ENCODE peak calls at places on chromosomes 13 and 19, in eight cellular contexts. One of them, this sample, is unnamed.

GRCh38 chr13:98141938-98142426 is 912 bp upstream of the FARP1 start:
- DNase-seq in progenitor cell of endocrine pancreas: no peak
- DNase-seq in Calu3: no peak
- DNase-seq in CD8-positive, alpha-beta T cell: no peak
- DNase-seq in fibroblast of mammary gland: no peak
- DNase-seq in GM20000: no peak
- DNase-seq in left ventricle myocardium inferior: peak; percentile 19
- DNase-seq in gastrocnemius medialis: no peak
- DNase-seq in this sample: no peak

GRCh38 chr13:22063416-22064124 is 392.7 kb downstream of the FGF9 start:
- DNase-seq in progenitor cell of endocrine pancreas: no peak
- DNase-seq in Calu3: no peak
- DNase-seq in CD8-positive, alpha-beta T cell: no peak
- DNase-seq in fibroblast of mammary gland: no peak
- DNase-seq in GM20000: no peak
- DNase-seq in left ventricle myocardium inferior: no peak
- DNase-seq in gastrocnemius medialis: no peak
- DNase-seq in this sample: no peak

GRCh38 chr13:24225062-24225461 is 64.5 kb downstream of the SPATA13 start:
- DNase-seq in progenitor cell of endocrine pancreas: no peak
- DNase-seq in Calu3: no peak
- DNase-seq in CD8-positive, alpha-beta T cell: no peak
- DNase-seq in fibroblast of mammary gland: no peak
- DNase-seq in GM20000: no peak
- DNase-seq in left ventricle myocardium inferior: no peak
- DNase-seq in gastrocnemius medialis: no peak
- DNase-seq in this sample: no peak

GRCh38 chr19:8529369-8530006 is 15.5 kb upstream of the ZNF414 start:
- DNase-seq in progenitor cell of endocrine pancreas: no peak
- DNase-seq in Calu3: no peak
- DNase-seq in CD8-positive, alpha-beta T cell: no peak
- DNase-seq in fibroblast of mammary gland: no peak
- DNase-seq in GM20000: no peak
- DNase-seq in left ventricle myocardium inferior: no peak
- DNase-seq in gastrocnemius medialis: no peak
- DNase-seq in this sample: no peak

GRCh38 chr19:15328312-15328711 is 4.0 kb downstream of the BRD4 start:
- DNase-seq in progenitor cell of endocrine pancreas: no peak
- DNase-seq in Calu3: no peak
- DNase-seq in CD8-positive, alpha-beta T cell: no peak
- DNase-seq in fibroblast of mammary gland: peak; percentile 7
- DNase-seq in GM20000: no peak
- DNase-seq in left ventricle myocardium inferior: no peak
- DNase-seq in gastrocnemius medialis: no peak
- DNase-seq in this sample: no peak

GRCh38 chr19:35044317-35045117 is 3.0 kb downstream of the HPN start:
- DNase-seq in progenitor cell of endocrine pancreas: peak; percentile 61
- DNase-seq in Calu3: peak; percentile 82
- DNase-seq in CD8-positive, alpha-beta T cell: peak; percentile 65
- DNase-seq in fibroblast of mammary gland: peak; percentile 57
- DNase-seq in GM20000: peak; percentile 82
- DNase-seq in left ventricle myocardium inferior: peak; percentile 63
- DNase-seq in gastrocnemius medialis: no peak
- DNase-seq in this sample: peak; percentile 75

GRCh38 chr13:88761145-88761544 is 1090.0 kb downstream of the SLITRK5 start:
- DNase-seq in progenitor cell of endocrine pancreas: no peak
- DNase-seq in Calu3: no peak
- DNase-seq in CD8-positive, alpha-beta T cell: no peak
- DNase-seq in fibroblast of mammary gland: no peak
- DNase-seq in GM20000: no peak
- DNase-seq in left ventricle myocardium inferior: no peak
- DNase-seq in gastrocnemius medialis: no peak
- DNase-seq in this sample: no peak

GRCh38 chr13:100356889-100357288 is 231.7 kb downstream of the GGACT start:
- DNase-seq in progenitor cell of endocrine pancreas: no peak
- DNase-seq in Calu3: no peak
- DNase-seq in CD8-positive, alpha-beta T cell: no peak
- DNase-seq in fibroblast of mammary gland: no peak
- DNase-seq in GM20000: no peak
- DNase-seq in left ventricle myocardium inferior: no peak
- DNase-seq in gastrocnemius medialis: no peak
- DNase-seq in this sample: no peak

GRCh38 chr13:77047649-77048343 is 20.8 kb upstream of the FBXL3 start:
- DNase-seq in progenitor cell of endocrine pancreas: no peak
- DNase-seq in Calu3: no peak
- DNase-seq in CD8-positive, alpha-beta T cell: no peak
- DNase-seq in fibroblast of mammary gland: no peak
- DNase-seq in GM20000: no peak
- DNase-seq in left ventricle myocardium inferior: no peak
- DNase-seq in gastrocnemius medialis: no peak
- DNase-seq in this sample: no peak

GRCh38 chr13:64633948-64634347 is 2596.2 kb downstream of the PCDH9 start:
- DNase-seq in progenitor cell of endocrine pancreas: no peak
- DNase-seq in Calu3: no peak
- DNase-seq in CD8-positive, alpha-beta T cell: no peak
- DNase-seq in fibroblast of mammary gland: no peak
- DNase-seq in GM20000: no peak
- DNase-seq in left ventricle myocardium inferior: no peak
- DNase-seq in gastrocnemius medialis: no peak
- DNase-seq in this sample: no peak

GRCh38 chr19:10299545-10300458 is 9.8 kb downstream of the ZGLP1 start:
- DNase-seq in progenitor cell of endocrine pancreas: no peak
- DNase-seq in Calu3: no peak
- DNase-seq in CD8-positive, alpha-beta T cell: no peak
- DNase-seq in fibroblast of mammary gland: no peak
- DNase-seq in GM20000: no peak
- DNase-seq in left ventricle myocardium inferior: no peak
- DNase-seq in gastrocnemius medialis: no peak
- DNase-seq in this sample: no peak

GRCh38 chr19:40422428-40423226 is 3.2 kb downstream of the SERTAD1 start:
- DNase-seq in progenitor cell of endocrine pancreas: no peak
- DNase-seq in Calu3: no peak
- DNase-seq in CD8-positive, alpha-beta T cell: no peak
- DNase-seq in fibroblast of mammary gland: no peak
- DNase-seq in GM20000: no peak
- DNase-seq in left ventricle myocardium inferior: no peak
- DNase-seq in gastrocnemius medialis: no peak
- DNase-seq in this sample: no peak

GRCh38 chr13:77026255-77026782 is 640 bp downstream of the FBXL3 start:
- DNase-seq in progenitor cell of endocrine pancreas: peak; percentile 57
- DNase-seq in Calu3: peak; percentile 45
- DNase-seq in CD8-positive, alpha-beta T cell: peak; percentile 78
- DNase-seq in fibroblast of mammary gland: peak; percentile 69
- DNase-seq in GM20000: peak; percentile 83
- DNase-seq in left ventricle myocardium inferior: peak; percentile 85
- DNase-seq in gastrocnemius medialis: peak; percentile 76
- DNase-seq in this sample: peak; percentile 77

GRCh38 chr13:21014139-21014665 is 47.2 kb downstream of the LATS2 start:
- DNase-seq in progenitor cell of endocrine pancreas: no peak
- DNase-seq in Calu3: no peak
- DNase-seq in CD8-positive, alpha-beta T cell: no peak
- DNase-seq in fibroblast of mammary gland: no peak
- DNase-seq in GM20000: no peak
- DNase-seq in left ventricle myocardium inferior: no peak
- DNase-seq in gastrocnemius medialis: no peak
- DNase-seq in this sample: no peak

GRCh38 chr19:2719910-2720776 is 1.0 kb downstream of the DIRAS1 start:
- DNase-seq in progenitor cell of endocrine pancreas: no peak
- DNase-seq in Calu3: no peak
- DNase-seq in CD8-positive, alpha-beta T cell: no peak
- DNase-seq in fibroblast of mammary gland: peak; percentile 35
- DNase-seq in GM20000: no peak
- DNase-seq in left ventricle myocardium inferior: peak; percentile 60
- DNase-seq in gastrocnemius medialis: no peak
- DNase-seq in this sample: no peak

GRCh38 chr19:18998276-18998675 is 35.0 kb downstream of the SUGP2 start:
- DNase-seq in progenitor cell of endocrine pancreas: no peak
- DNase-seq in Calu3: no peak
- DNase-seq in CD8-positive, alpha-beta T cell: no peak
- DNase-seq in fibroblast of mammary gland: no peak
- DNase-seq in GM20000: no peak
- DNase-seq in left ventricle myocardium inferior: no peak
- DNase-seq in gastrocnemius medialis: no peak
- DNase-seq in this sample: no peak

GRCh38 chr19:18996351-18996750 is 37.0 kb downstream of the SUGP2 start:
- DNase-seq in progenitor cell of endocrine pancreas: no peak
- DNase-seq in Calu3: no peak
- DNase-seq in CD8-positive, alpha-beta T cell: no peak
- DNase-seq in fibroblast of mammary gland: no peak
- DNase-seq in GM20000: no peak
- DNase-seq in left ventricle myocardium inferior: no peak
- DNase-seq in gastrocnemius medialis: no peak
- DNase-seq in this sample: no peak

GRCh38 chr19:18996796-18997394 is 36.4 kb downstream of the SUGP2 start:
- DNase-seq in progenitor cell of endocrine pancreas: no peak
- DNase-seq in Calu3: no peak
- DNase-seq in CD8-positive, alpha-beta T cell: no peak
- DNase-seq in fibroblast of mammary gland: no peak
- DNase-seq in GM20000: no peak
- DNase-seq in left ventricle myocardium inferior: no peak
- DNase-seq in gastrocnemius medialis: no peak
- DNase-seq in this sample: no peak

GRCh38 chr19:18999016-18999758 is 34.1 kb downstream of the SUGP2 start:
- DNase-seq in progenitor cell of endocrine pancreas: no peak
- DNase-seq in Calu3: no peak
- DNase-seq in CD8-positive, alpha-beta T cell: no peak
- DNase-seq in fibroblast of mammary gland: peak; percentile 15
- DNase-seq in GM20000: no peak
- DNase-seq in left ventricle myocardium inferior: no peak
- DNase-seq in gastrocnemius medialis: no peak
- DNase-seq in this sample: no peak

DNA sequence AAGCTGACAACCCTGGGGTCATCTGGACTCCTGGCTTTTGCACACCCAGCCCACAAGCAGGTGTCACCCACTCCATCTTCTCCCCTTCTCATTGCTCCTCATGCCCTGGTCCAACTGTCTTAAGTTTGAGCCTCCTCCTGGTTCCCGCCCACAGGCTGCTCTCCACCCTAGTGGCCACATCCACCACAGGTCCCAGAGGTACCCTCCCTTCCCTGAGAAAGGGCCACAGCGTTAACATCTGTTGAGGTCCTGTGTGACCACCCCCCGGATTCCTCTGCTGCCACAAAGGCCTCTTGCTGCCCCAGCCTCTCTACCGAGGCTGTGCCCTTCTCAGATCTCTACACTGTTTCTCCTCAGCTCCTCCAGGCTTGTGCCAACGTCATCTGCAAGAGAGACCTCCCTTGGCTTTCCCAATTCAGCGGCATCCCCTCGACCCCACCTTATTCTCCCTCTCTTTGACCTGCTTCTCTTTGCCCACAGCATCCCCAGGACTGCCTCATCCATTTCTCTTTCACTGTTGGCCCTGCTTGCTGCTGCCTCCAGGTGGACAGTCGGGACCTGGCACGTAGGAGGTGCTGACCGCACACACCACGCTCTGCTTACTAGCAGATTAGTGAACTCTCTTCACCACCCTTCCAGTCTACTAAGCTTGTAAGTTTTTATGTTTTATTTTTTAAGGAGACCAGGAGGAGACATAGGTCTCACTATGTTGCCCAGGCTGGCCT is 33.3 kb downstream of the SUGP2 start:
- DNase-seq in progenitor cell of endocrine pancreas: no peak
- DNase-seq in Calu3: peak; percentile 7
- DNase-seq in CD8-positive, alpha-beta T cell: no peak
- DNase-seq in fibroblast of mammary gland: peak; percentile 11
- DNase-seq in GM20000: no peak
- DNase-seq in left ventricle myocardium inferior: no peak
- DNase-seq in gastrocnemius medialis: no peak
- DNase-seq in this sample: no peak
- TF ChIP-seq CTCF in progenitor cell of endocrine pancreas: no peak
- TF ChIP-seq CTCF in Calu3: no peak
- TF ChIP-seq CTCF in CD8-positive, alpha-beta T cell: no peak
- TF ChIP-seq CTCF in fibroblast of mammary gland: peak; percentile 26
- TF ChIP-seq CTCF in GM20000: no peak
- TF ChIP-seq CTCF in left ventricle myocardium inferior: no peak
- TF ChIP-seq CTCF in gastrocnemius medialis: no peak
- TF ChIP-seq CTCF in this sample: peak; percentile 39

GRCh38 chr19:38959618-38960017 is 15.9 kb downstream of the FBXO17 start:
- DNase-seq in progenitor cell of endocrine pancreas: no peak
- DNase-seq in Calu3: no peak
- DNase-seq in CD8-positive, alpha-beta T cell: no peak
- DNase-seq in fibroblast of mammary gland: no peak
- DNase-seq in GM20000: no peak
- DNase-seq in left ventricle myocardium inferior: no peak
- DNase-seq in gastrocnemius medialis: no peak
- DNase-seq in this sample: no peak
- TF ChIP-seq CTCF in progenitor cell of endocrine pancreas: no peak
- TF ChIP-seq CTCF in Calu3: no peak
- TF ChIP-seq CTCF in CD8-positive, alpha-beta T cell: no peak
- TF ChIP-seq CTCF in fibroblast of mammary gland: no peak
- TF ChIP-seq CTCF in GM20000: no peak
- TF ChIP-seq CTCF in left ventricle myocardium inferior: no peak
- TF ChIP-seq CTCF in gastrocnemius medialis: no peak
- TF ChIP-seq CTCF in this sample: no peak

DNA sequence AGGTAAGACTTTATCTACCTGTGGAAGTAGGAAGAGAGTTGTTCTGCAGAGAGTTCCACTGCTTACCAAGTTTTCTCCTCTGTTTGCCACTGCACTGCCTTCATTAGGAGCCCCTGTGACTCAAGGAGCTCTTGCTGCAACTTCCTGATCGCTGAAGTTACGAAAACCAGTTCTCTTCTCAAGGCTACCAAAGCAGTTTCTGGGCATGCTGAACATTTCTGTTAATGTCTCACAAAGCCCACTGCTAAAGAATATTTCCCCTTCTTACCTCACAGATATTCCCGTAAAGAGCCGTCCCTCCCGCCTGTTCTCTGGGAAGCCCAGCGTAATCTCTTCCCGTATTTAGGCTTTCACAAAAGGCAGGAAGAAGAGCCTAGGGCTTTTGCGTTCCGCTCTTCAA is 82.6 kb upstream of the OXGR1 start:
- DNase-seq in progenitor cell of endocrine pancreas: no peak
- DNase-seq in Calu3: no peak
- DNase-seq in CD8-positive, alpha-beta T cell: no peak
- DNase-seq in fibroblast of mammary gland: peak; percentile 14
- DNase-seq in GM20000: no peak
- DNase-seq in left ventricle myocardium inferior: no peak
- DNase-seq in gastrocnemius medialis: no peak
- DNase-seq in this sample: no peak
- TF ChIP-seq CTCF in progenitor cell of endocrine pancreas: no peak
- TF ChIP-seq CTCF in Calu3: no peak
- TF ChIP-seq CTCF in CD8-positive, alpha-beta T cell: no peak
- TF ChIP-seq CTCF in fibroblast of mammary gland: no peak
- TF ChIP-seq CTCF in GM20000: no peak
- TF ChIP-seq CTCF in left ventricle myocardium inferior: no peak
- TF ChIP-seq CTCF in gastrocnemius medialis: no peak
- TF ChIP-seq CTCF in this sample: no peak

DNA sequence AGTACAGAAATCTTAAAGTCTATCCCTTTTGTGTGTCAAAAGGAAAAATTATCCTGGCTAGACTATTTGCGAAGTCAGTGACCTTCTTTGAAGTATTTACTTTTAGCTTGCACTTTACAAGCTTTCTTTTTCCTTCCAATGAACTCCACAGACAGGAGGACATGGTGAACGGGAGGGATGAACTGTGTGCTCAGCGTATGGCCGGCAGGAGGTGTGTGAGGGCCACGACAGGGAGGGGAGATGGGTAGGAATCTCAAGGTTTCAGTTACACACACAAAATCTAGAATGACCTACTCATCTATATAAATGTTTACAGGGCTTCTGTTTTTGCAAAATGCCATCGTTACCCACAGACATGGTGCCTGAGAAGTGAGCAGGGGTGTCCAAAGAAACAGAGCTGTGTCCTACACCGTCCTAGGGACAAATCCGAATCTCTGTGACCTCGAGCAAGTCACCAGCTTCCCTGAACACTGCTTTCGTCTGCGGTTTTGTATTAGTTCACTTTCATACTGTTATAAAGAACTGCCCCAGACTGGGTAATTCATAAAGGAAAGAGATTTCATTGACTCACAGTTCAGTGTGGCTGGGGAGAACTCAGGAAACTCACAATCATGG is 537.2 kb downstream of the LIG4 start:
- DNase-seq in progenitor cell of endocrine pancreas: no peak
- DNase-seq in Calu3: no peak
- DNase-seq in CD8-positive, alpha-beta T cell: no peak
- DNase-seq in fibroblast of mammary gland: no peak
- DNase-seq in GM20000: no peak
- DNase-seq in left ventricle myocardium inferior: no peak
- DNase-seq in gastrocnemius medialis: no peak
- DNase-seq in this sample: no peak
- TF ChIP-seq CTCF in progenitor cell of endocrine pancreas: peak; percentile 18
- TF ChIP-seq CTCF in Calu3: no peak
- TF ChIP-seq CTCF in CD8-positive, alpha-beta T cell: no peak
- TF ChIP-seq CTCF in fibroblast of mammary gland: no peak
- TF ChIP-seq CTCF in GM20000: no peak
- TF ChIP-seq CTCF in left ventricle myocardium inferior: no peak
- TF ChIP-seq CTCF in gastrocnemius medialis: no peak
- TF ChIP-seq CTCF in this sample: peak; percentile 27